ENCODE peak calls at places on chromosomes 5 and 9, in seven cellular contexts. R is GM23248, P is PC-3, Z is HCT116, N is MM.1S, D is OCI-LY7, K is hepatocyte. C is an unnamed sample.

GRCh38 chr9:130932220-130933069 is 6.6 kb downstream of the FIBCD1 start:
- DNase-seq in R (peak; percentile 73), N (no peak), D (no peak), P (peak; percentile 48), K (peak; percentile 63), Z (no peak), C (no peak)

GRCh38 chr9:33964369-33964768 is 84.3 kb downstream of the UBAP2 start:
- DNase-seq in D (no peak), K (no peak), N (no peak), P (no peak), R (no peak), Z (no peak), C (no peak)

GRCh38 chr5:135569755-135570452 is 8.9 kb downstream of the CXCL14 start:
- DNase-seq in D (peak; percentile 19), K (peak; percentile 72), N (peak; percentile 57), Z (peak; percentile 51), P (peak; percentile 55), R (peak; percentile 68), C (peak; percentile 82)

GRCh38 chr9:105681313-105681712 is 13.0 kb upstream of the TMEM38B start:
- DNase-seq in P (no peak), D (no peak), N (no peak), R (no peak), Z (no peak), K (no peak), C (no peak)

GRCh38 chr9:34578241-34579096 is 11.1 kb downstream of the CNTFR start:
- DNase-seq in K (peak; percentile 75), Z (no peak), N (no peak), P (no peak), D (no peak), R (peak; percentile 77), C (peak; percentile 75)

GRCh38 chr9:93496285-93496684 is 42.9 kb upstream of the FAM120AOS start:
- DNase-seq in K (no peak), P (no peak), D (no peak), Z (no peak), N (no peak), R (peak; percentile 24), C (no peak)

GRCh38 chr5:143376911-143377838 is 26.3 kb downstream of the NR3C1 start:
- DNase-seq in R (peak; percentile 59), D (no peak), Z (peak; percentile 7), K (peak; percentile 38), P (peak; percentile 78), N (no peak), C (peak; percentile 63)

GRCh38 chr9:78694950-78695349 is 398.0 kb downstream of the PSAT1 start:
- DNase-seq in D (peak; percentile 8), Z (no peak), R (no peak), K (no peak), N (no peak), P (no peak), C (no peak)

GRCh38 chr5:136021016-136021405 is 7.8 kb upstream of the TGFBI start:
- DNase-seq in R (peak; percentile 89), K (no peak), P (no peak), Z (no peak), D (no peak), N (no peak), C (no peak)

GRCh38 chr5:154015071-154015693 is 23.5 kb downstream of the FAM114A2 start:
- DNase-seq in K (no peak), R (no peak), D (no peak), P (no peak), Z (no peak), N (no peak), C (no peak)

GRCh38 chr5:40791715-40792139 is 6.4 kb downstream of the PRKAA1 start:
- DNase-seq in P (peak; percentile 48), D (no peak), K (peak; percentile 28), Z (no peak), R (peak; percentile 64), N (no peak), C (no peak)

GRCh38 chr5:38800515-38800914 is 45.3 kb upstream of the OSMR start:
- DNase-seq in K (no peak), D (no peak), Z (no peak), N (no peak), P (no peak), R (no peak), C (no peak)

GRCh38 chr5:35046754-35047153 is 995 bp downstream of the AGXT2 start:
- DNase-seq in R (peak; percentile 97), P (peak; percentile 94), D (no peak), Z (no peak), K (no peak), N (no peak), C (no peak)

GRCh38 chr5:98637607-98638006 is 135.9 kb upstream of the RGMB start:
- DNase-seq in D (no peak), K (no peak), R (no peak), P (no peak), Z (no peak), N (no peak), C (no peak)

GRCh38 chr5:137442660-137443059 is 56.5 kb downstream of the SPOCK1 start:
- DNase-seq in N (no peak), D (no peak), P (no peak), Z (no peak), K (no peak), R (no peak), C (no peak)

GRCh38 chr9:130348881-130349280 is 83.3 kb downstream of the HMCN2 start:
- DNase-seq in N (no peak), K (no peak), R (no peak), D (no peak), Z (no peak), P (no peak), C (no peak)

GRCh38 chr5:6755519-6755918 is 42.3 kb downstream of the TENT4A start:
- DNase-seq in R (no peak), D (no peak), N (no peak), P (no peak), Z (no peak), K (no peak), C (no peak)

GRCh38 chr5:60338846-60339245 is 361.1 kb downstream of the DEPDC1B start:
- DNase-seq in Z (no peak), K (no peak), N (no peak), D (no peak), R (no peak), P (no peak), C (no peak)

GRCh38 chr5:7246312-7246711 is 149.6 kb upstream of the ADCY2 start:
- DNase-seq in R (no peak), K (no peak), D (no peak), Z (no peak), P (no peak), N (no peak), C (no peak)

GRCh38 chr9:98401140-98402025 is 145.9 kb upstream of the TBC1D2 start:
- DNase-seq in D (no peak), P (no peak), Z (no peak), K (peak; percentile 38), R (peak; percentile 14), N (no peak), C (peak; percentile 9)

GRCh38 chr5:53167836-53168235 is 58.3 kb upstream of the MOCS2 start:
- DNase-seq in P (no peak), N (no peak), K (no peak), R (peak; percentile 30), Z (no peak), D (no peak), C (no peak)

GRCh38 chr5:111681791-111682190 is 75.2 kb downstream of the NREP start:
- DNase-seq in N (no peak), D (no peak), P (no peak), Z (no peak), K (no peak), R (peak; percentile 57), C (no peak)

GRCh38 chr9:77011973-77012817 is 7.3 kb upstream of the FOXB2 start:
- DNase-seq in K (peak; percentile 76), P (peak; percentile 17), D (peak; percentile 11), Z (peak; percentile 38), N (peak; percentile 26), R (peak; percentile 52), C (peak; percentile 92)

DNA sequence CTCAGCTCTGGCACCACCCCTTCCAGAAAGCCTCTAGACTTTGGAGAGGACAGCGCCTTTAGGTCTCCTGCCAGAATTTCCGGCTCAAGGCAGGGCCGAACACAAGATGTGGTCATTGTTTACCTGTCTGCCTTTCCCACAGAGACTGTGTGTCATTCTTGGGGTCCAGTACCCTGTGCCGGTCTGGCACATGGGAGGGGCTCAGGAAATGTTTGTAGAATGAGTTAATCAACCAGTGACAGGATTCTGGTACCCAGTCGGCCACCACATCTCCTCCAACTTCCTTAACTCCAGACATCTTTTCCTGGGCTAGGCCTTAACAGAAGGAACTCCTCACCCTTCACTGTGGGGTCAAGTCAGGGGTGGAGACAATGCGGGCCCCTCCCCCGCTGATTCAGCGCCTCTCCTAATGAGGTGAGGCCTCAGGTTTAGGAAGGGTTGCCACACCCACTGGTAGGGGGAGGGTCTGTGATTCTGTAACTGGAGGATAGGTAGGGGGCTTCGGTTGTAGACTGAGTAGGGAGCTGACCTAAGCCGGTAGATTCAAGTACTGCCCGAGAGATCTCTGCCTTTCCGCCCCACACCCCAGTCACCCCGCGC is 29.3 kb downstream of the PCDH1 start:
- DNase-seq in K (peak; percentile 69), D (peak; percentile 64), R (peak; percentile 62), P (peak; percentile 94), Z (no peak), N (peak; percentile 43), C (peak; percentile 95)
- H3K4me1 ChIP-seq in K (peaks cover 12% of the 10 kb centered on the region), D (peaks cover 52% of the 10 kb centered on the region), R (peaks cover 8% of the 10 kb centered on the region), P (peaks cover 21% of the 10 kb centered on the region), Z (peaks cover 30% of the 10 kb centered on the region), N (peaks cover 9% of the 10 kb centered on the region), C (peaks cover 64% of the 10 kb centered on the region)

DNA sequence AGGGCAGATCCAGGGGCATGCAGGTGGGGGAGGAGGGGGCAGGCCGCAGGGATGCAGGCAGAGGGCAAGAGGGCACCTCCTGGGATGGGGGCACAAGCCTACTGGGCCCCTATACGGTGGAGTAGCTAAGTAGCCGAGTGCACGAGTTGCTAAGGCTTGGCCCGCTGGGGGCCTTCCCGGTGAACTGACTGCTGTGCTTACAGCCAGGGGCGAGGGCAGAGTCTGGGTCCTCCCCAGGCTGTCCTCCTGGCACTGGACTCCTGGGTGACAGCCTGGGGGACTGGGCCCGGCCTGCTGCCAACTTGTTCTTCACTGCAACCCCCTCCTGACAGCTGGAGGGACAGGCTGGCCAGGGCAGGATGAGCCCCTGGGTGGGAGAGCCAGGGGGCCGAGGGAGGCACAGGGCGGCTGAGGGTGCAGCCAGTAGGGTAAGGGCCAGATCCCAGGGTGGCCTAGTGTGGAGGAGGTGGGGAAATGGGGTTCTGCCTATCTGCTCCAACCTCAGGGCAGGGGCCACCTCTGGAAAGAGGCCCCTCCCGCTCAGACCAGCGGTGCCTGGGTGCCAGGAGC is 1.7 kb upstream of the EGFL7 start:
- DNase-seq in Z (no peak), R (no peak), P (no peak), N (no peak), D (no peak), K (no peak), C (no peak)
- TF ChIP-seq EZH2phosphoT487 in Z (no peak), R (no peak), P (no peak), N (no peak), D (no peak), K (no peak), C (no peak)

GRCh38 chr9:31629292-31629691 is 755.2 kb upstream of the ACO1 start:
- DNase-seq in Z (no peak), N (no peak), K (no peak), D (no peak), R (no peak), P (no peak), C (no peak)
- H3K9me2 ChIP-seq in Z (no peaks in the 10 kb centered on the region), N (no peaks in the 10 kb centered on the region), K (no peaks in the 10 kb centered on the region), D (no peaks in the 10 kb centered on the region), R (no peaks in the 10 kb centered on the region), P (no peaks in the 10 kb centered on the region), C (no peaks in the 10 kb centered on the region)

DNA sequence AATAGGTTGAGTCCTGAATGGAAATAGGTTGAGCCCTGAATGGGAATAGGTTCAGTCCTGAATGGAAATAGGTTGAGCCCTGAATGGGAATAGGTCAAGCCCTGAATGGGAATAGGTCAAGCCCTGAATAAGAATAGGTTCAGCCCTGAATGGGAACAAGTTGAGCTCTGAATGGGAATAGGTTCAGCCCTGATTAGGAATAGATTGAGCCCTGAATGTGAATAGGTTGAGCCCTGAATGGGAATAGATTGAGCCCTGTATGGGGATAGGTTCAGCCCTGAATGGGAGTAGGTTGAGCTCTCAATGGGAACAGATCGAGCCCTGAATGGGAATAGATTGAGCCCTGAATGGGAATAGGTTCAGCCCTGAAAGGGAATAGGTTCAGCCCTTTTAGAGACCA is 590.8 kb upstream of the ADAMTS16 start:
- DNase-seq in Z (no peak), R (no peak), D (no peak), N (no peak), P (no peak), K (no peak), C (no peak)
- H3K4me1 ChIP-seq in Z (no peaks in the 10 kb centered on the region), R (no peaks in the 10 kb centered on the region), D (no peaks in the 10 kb centered on the region), N (no peaks in the 10 kb centered on the region), P (no peaks in the 10 kb centered on the region), K (no peaks in the 10 kb centered on the region), C (peaks cover 7% of the 10 kb centered on the region)